ENCODE peak calls at places on chromosomes 11 and 22, in eight cellular contexts. One of them, this sample, is unnamed.

GRCh38 chr11:221539-221938 is 14.0 kb downstream of the RIC8A start:
- DNase-seq in cardiac muscle cell: no peak
- DNase-seq in transverse colon: no peak
- DNase-seq in NB4: no peak
- DNase-seq in neural progenitor cell: no peak
- DNase-seq in HL-60: no peak
- DNase-seq in left ventricle myocardium inferior: no peak
- DNase-seq in spleen: no peak
- DNase-seq in this sample: no peak

GRCh38 chr11:27894552-27894951 is 194.3 kb upstream of the BDNF start:
- DNase-seq in spleen: no peak
- DNase-seq in cardiac muscle cell: no peak
- DNase-seq in HL-60: peak
- DNase-seq in left ventricle myocardium inferior: no peak
- DNase-seq in transverse colon: no peak
- DNase-seq in NB4: peak
- DNase-seq in neural progenitor cell: no peak
- DNase-seq in this sample: no peak

GRCh38 chr11:36162909-36163434 is 126.3 kb downstream of the COMMD9 start:
- DNase-seq in left ventricle myocardium inferior: peak
- DNase-seq in HL-60: no peak
- DNase-seq in NB4: no peak
- DNase-seq in neural progenitor cell: no peak
- DNase-seq in transverse colon: no peak
- DNase-seq in cardiac muscle cell: no peak
- DNase-seq in spleen: no peak
- DNase-seq in this sample: no peak

GRCh38 chr11:129323896-129324522 is 51.6 kb upstream of the BARX2 start:
- DNase-seq in HL-60: peak
- DNase-seq in NB4: peak
- DNase-seq in cardiac muscle cell: no peak
- DNase-seq in spleen: no peak
- DNase-seq in left ventricle myocardium inferior: no peak
- DNase-seq in transverse colon: peak
- DNase-seq in neural progenitor cell: no peak
- DNase-seq in this sample: peak

GRCh38 chr22:35977136-35977535 is 51.5 kb downstream of the RBFOX2 start:
- DNase-seq in transverse colon: no peak
- DNase-seq in spleen: no peak
- DNase-seq in left ventricle myocardium inferior: no peak
- DNase-seq in cardiac muscle cell: no peak
- DNase-seq in neural progenitor cell: no peak
- DNase-seq in HL-60: no peak
- DNase-seq in NB4: no peak
- DNase-seq in this sample: no peak

GRCh38 chr22:42754658-42755057 is 34.0 kb upstream of the A4GALT start:
- DNase-seq in neural progenitor cell: no peak
- DNase-seq in left ventricle myocardium inferior: no peak
- DNase-seq in transverse colon: no peak
- DNase-seq in spleen: no peak
- DNase-seq in cardiac muscle cell: peak
- DNase-seq in NB4: no peak
- DNase-seq in HL-60: no peak
- DNase-seq in this sample: peak

GRCh38 chr22:33861216-33861875 is 58.9 kb downstream of the LARGE1 start:
- DNase-seq in transverse colon: no peak
- DNase-seq in HL-60: no peak
- DNase-seq in NB4: peak
- DNase-seq in left ventricle myocardium inferior: no peak
- DNase-seq in neural progenitor cell: no peak
- DNase-seq in cardiac muscle cell: no peak
- DNase-seq in spleen: no peak
- DNase-seq in this sample: no peak

GRCh38 chr22:19974233-19974861 is 32.7 kb upstream of the TXNRD2 start:
- DNase-seq in HL-60: peak
- DNase-seq in neural progenitor cell: peak
- DNase-seq in transverse colon: peak
- DNase-seq in cardiac muscle cell: peak
- DNase-seq in left ventricle myocardium inferior: no peak
- DNase-seq in NB4: peak
- DNase-seq in spleen: no peak
- DNase-seq in this sample: peak

GRCh38 chr11:94665116-94665659 is 98.0 kb downstream of the PIWIL4 start:
- DNase-seq in left ventricle myocardium inferior: no peak
- DNase-seq in cardiac muscle cell: no peak
- DNase-seq in neural progenitor cell: no peak
- DNase-seq in HL-60: no peak
- DNase-seq in spleen: no peak
- DNase-seq in NB4: no peak
- DNase-seq in transverse colon: no peak
- DNase-seq in this sample: no peak

GRCh38 chr11:8318536-8318935 is 54.9 kb upstream of the LMO1 start:
- DNase-seq in cardiac muscle cell: peak
- DNase-seq in neural progenitor cell: peak
- DNase-seq in transverse colon: no peak
- DNase-seq in NB4: peak
- DNase-seq in left ventricle myocardium inferior: no peak
- DNase-seq in HL-60: no peak
- DNase-seq in spleen: peak
- DNase-seq in this sample: no peak

GRCh38 chr22:32916025-32916424 is 114.5 kb downstream of the TIMP3 start:
- DNase-seq in cardiac muscle cell: no peak
- DNase-seq in left ventricle myocardium inferior: no peak
- DNase-seq in NB4: peak
- DNase-seq in neural progenitor cell: no peak
- DNase-seq in HL-60: no peak
- DNase-seq in transverse colon: no peak
- DNase-seq in spleen: no peak
- DNase-seq in this sample: no peak

GRCh38 chr11:119680899-119681370 is 48.1 kb downstream of the NECTIN1 start:
- DNase-seq in HL-60: peak
- DNase-seq in left ventricle myocardium inferior: peak
- DNase-seq in cardiac muscle cell: no peak
- DNase-seq in NB4: peak
- DNase-seq in transverse colon: no peak
- DNase-seq in neural progenitor cell: no peak
- DNase-seq in spleen: no peak
- DNase-seq in this sample: peak

GRCh38 chr11:116539211-116539610 is 233.6 kb downstream of the BUD13 start:
- DNase-seq in neural progenitor cell: no peak
- DNase-seq in transverse colon: no peak
- DNase-seq in cardiac muscle cell: no peak
- DNase-seq in left ventricle myocardium inferior: no peak
- DNase-seq in spleen: no peak
- DNase-seq in HL-60: no peak
- DNase-seq in NB4: no peak
- DNase-seq in this sample: no peak

DNA sequence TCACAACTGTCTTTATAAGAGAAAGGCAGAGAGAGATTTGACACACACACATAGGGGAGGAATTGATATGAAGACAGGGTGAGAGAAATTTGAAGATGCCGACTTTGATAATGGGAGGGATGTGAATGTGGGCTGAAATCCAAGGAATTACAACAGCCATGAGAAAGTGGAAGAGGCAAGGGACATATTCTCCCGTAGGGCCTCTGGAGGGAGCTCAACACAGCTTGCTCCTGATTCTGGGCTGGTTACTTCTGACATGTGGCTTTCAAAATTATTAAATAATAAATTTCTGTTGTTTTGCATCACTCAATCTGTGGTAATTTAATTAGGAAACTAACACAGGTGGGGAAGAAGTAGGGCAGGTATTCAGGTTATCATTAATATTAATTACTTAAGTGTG is 282.9 kb downstream of the LUZP2 start:
- DNase-seq in transverse colon: no peak
- DNase-seq in HL-60: no peak
- DNase-seq in spleen: no peak
- DNase-seq in cardiac muscle cell: peak
- DNase-seq in NB4: no peak
- DNase-seq in neural progenitor cell: peak
- DNase-seq in left ventricle myocardium inferior: no peak
- DNase-seq in this sample: no peak
- TF ChIP-seq CTCF in transverse colon: no peak
- TF ChIP-seq CTCF in HL-60: no peak
- TF ChIP-seq CTCF in spleen: no peak
- TF ChIP-seq CTCF in cardiac muscle cell: peak
- TF ChIP-seq CTCF in NB4: no peak
- TF ChIP-seq CTCF in neural progenitor cell: peak
- TF ChIP-seq CTCF in left ventricle myocardium inferior: peak
- TF ChIP-seq CTCF in this sample: no peak

GRCh38 chr11:44936527-44936926 is 14.2 kb downstream of the TP53I11 start:
- DNase-seq in neural progenitor cell: peak
- DNase-seq in transverse colon: peak
- DNase-seq in spleen: peak
- DNase-seq in HL-60: peak
- DNase-seq in cardiac muscle cell: peak
- DNase-seq in left ventricle myocardium inferior: peak
- DNase-seq in NB4: peak
- DNase-seq in this sample: peak

GRCh38 chr11:44936951-44937543 is 13.6 kb downstream of the TP53I11 start:
- DNase-seq in NB4: no peak
- DNase-seq in HL-60: no peak
- DNase-seq in spleen: no peak
- DNase-seq in cardiac muscle cell: no peak
- DNase-seq in transverse colon: no peak
- DNase-seq in left ventricle myocardium inferior: no peak
- DNase-seq in neural progenitor cell: no peak
- DNase-seq in this sample: no peak

GRCh38 chr11:44931466-44931865 is 19.2 kb downstream of the TP53I11 start:
- DNase-seq in cardiac muscle cell: no peak
- DNase-seq in NB4: no peak
- DNase-seq in left ventricle myocardium inferior: no peak
- DNase-seq in neural progenitor cell: peak
- DNase-seq in transverse colon: no peak
- DNase-seq in HL-60: no peak
- DNase-seq in spleen: no peak
- DNase-seq in this sample: no peak

GRCh38 chr11:44934110-44934509 is 16.6 kb downstream of the TP53I11 start:
- DNase-seq in transverse colon: no peak
- DNase-seq in HL-60: no peak
- DNase-seq in cardiac muscle cell: no peak
- DNase-seq in left ventricle myocardium inferior: no peak
- DNase-seq in spleen: no peak
- DNase-seq in NB4: no peak
- DNase-seq in neural progenitor cell: no peak
- DNase-seq in this sample: no peak

DNA sequence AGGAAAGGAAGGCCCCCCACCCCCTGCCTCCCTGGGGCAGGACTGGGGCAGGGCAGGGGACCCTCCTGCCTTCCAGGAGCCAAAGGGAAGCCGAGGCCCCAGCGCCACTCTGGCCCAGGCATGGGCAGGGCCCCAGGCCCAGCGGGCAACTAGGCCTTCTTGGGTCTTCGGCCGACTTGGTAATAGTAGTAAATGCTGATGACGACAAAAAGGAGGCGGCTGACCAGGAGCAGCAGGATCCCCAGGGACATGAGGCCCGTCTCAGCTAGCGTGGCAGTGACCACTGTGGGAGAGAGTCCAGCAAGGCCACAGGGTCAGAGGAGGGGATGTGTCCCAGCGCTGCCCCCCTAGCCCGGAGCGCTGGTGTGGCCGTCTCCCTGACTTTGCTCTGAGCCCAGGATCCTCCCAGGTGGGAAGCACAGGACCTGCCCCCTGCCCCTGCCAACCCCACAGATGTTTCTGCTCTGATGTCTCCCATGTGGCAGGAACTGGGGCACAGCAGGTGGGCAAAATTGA is 15.9 kb downstream of the TP53I11 start:
- DNase-seq in left ventricle myocardium inferior: no peak
- DNase-seq in neural progenitor cell: no peak
- DNase-seq in spleen: no peak
- DNase-seq in HL-60: no peak
- DNase-seq in NB4: no peak
- DNase-seq in transverse colon: no peak
- DNase-seq in cardiac muscle cell: no peak
- DNase-seq in this sample: no peak
- H3K4me3 ChIP-seq in left ventricle myocardium inferior: no peak
- H3K4me3 ChIP-seq in neural progenitor cell: no peak
- H3K4me3 ChIP-seq in spleen: no peak
- H3K4me3 ChIP-seq in HL-60: no peak
- H3K4me3 ChIP-seq in NB4: no peak
- H3K4me3 ChIP-seq in transverse colon: no peak
- H3K4me3 ChIP-seq in cardiac muscle cell: no peak
- H3K4me3 ChIP-seq in this sample: no peak

DNA sequence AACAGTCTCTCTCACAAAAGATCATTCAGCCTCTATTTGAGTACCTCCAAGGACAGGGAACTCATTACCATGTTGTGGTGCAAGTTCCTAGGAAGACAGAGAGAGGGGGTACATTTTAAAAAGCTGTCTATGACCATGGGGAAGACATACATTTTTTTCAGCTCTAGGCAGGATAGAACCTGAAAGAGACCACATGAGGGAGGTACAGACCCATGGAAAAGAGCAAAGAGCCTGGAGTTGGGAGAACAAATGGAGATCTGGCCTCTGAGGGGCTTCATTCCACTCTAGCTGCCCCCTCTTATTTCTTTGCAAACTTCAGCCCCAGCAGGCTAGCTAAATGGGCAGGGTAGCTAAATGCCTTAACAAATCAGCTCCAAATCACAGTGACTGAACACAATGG is 36.3 kb downstream of the KCNC1 start:
- DNase-seq in transverse colon: no peak
- DNase-seq in HL-60: no peak
- DNase-seq in cardiac muscle cell: no peak
- DNase-seq in spleen: no peak
- DNase-seq in left ventricle myocardium inferior: no peak
- DNase-seq in neural progenitor cell: no peak
- DNase-seq in NB4: no peak
- DNase-seq in this sample: peak
- TF ChIP-seq CTCF in transverse colon: no peak
- TF ChIP-seq CTCF in HL-60: no peak
- TF ChIP-seq CTCF in cardiac muscle cell: peak
- TF ChIP-seq CTCF in spleen: no peak
- TF ChIP-seq CTCF in left ventricle myocardium inferior: peak
- TF ChIP-seq CTCF in neural progenitor cell: peak
- TF ChIP-seq CTCF in NB4: no peak
- TF ChIP-seq CTCF in this sample: peak

GRCh38 chr11:69156673-69157155 is 979 bp downstream of the SMIM38 start:
- DNase-seq in cardiac muscle cell: no peak
- DNase-seq in transverse colon: no peak
- DNase-seq in neural progenitor cell: no peak
- DNase-seq in left ventricle myocardium inferior: no peak
- DNase-seq in NB4: no peak
- DNase-seq in HL-60: no peak
- DNase-seq in spleen: peak
- DNase-seq in this sample: no peak

GRCh38 chr11:69157156-69157821 is 1.6 kb downstream of the SMIM38 start:
- DNase-seq in spleen: peak
- DNase-seq in HL-60: no peak
- DNase-seq in transverse colon: no peak
- DNase-seq in NB4: no peak
- DNase-seq in cardiac muscle cell: no peak
- DNase-seq in neural progenitor cell: peak
- DNase-seq in left ventricle myocardium inferior: peak
- DNase-seq in this sample: peak

GRCh38 chr11:69158301-69159152 is 2.8 kb downstream of the SMIM38 start:
- DNase-seq in transverse colon: no peak
- DNase-seq in spleen: peak
- DNase-seq in cardiac muscle cell: no peak
- DNase-seq in NB4: no peak
- DNase-seq in HL-60: no peak
- DNase-seq in left ventricle myocardium inferior: no peak
- DNase-seq in neural progenitor cell: no peak
- DNase-seq in this sample: no peak

GRCh38 chr11:69159153-69159850 is 3.6 kb downstream of the SMIM38 start:
- DNase-seq in left ventricle myocardium inferior: no peak
- DNase-seq in spleen: peak
- DNase-seq in HL-60: no peak
- DNase-seq in neural progenitor cell: no peak
- DNase-seq in transverse colon: no peak
- DNase-seq in NB4: no peak
- DNase-seq in cardiac muscle cell: no peak
- DNase-seq in this sample: no peak

GRCh38 chr11:69157822-69158231 is 2.1 kb downstream of the SMIM38 start:
- DNase-seq in spleen: peak
- DNase-seq in HL-60: no peak
- DNase-seq in cardiac muscle cell: no peak
- DNase-seq in NB4: no peak
- DNase-seq in left ventricle myocardium inferior: no peak
- DNase-seq in transverse colon: no peak
- DNase-seq in neural progenitor cell: no peak
- DNase-seq in this sample: no peak
- H3K4me3 ChIP-seq in spleen: no peak
- H3K4me3 ChIP-seq in HL-60: no peak
- H3K4me3 ChIP-seq in cardiac muscle cell: no peak
- H3K4me3 ChIP-seq in NB4: no peak
- H3K4me3 ChIP-seq in left ventricle myocardium inferior: peak
- H3K4me3 ChIP-seq in transverse colon: no peak
- H3K4me3 ChIP-seq in neural progenitor cell: no peak
- H3K4me3 ChIP-seq in this sample: no peak

This sample was measured in foreskin fibroblast.